ENCODE peak calls at places on chromosomes 12 and 14, in eight cellular contexts. A is midbrain; L is H9; J is trophoblast cell; P is stimulated activated naive CD8-positive, alpha-beta T cell treated with anti-CD3 and anti-CD28 coated beads, Interleukin-15, Interleukin-2, amounts not matched to agents 100 U/mL and 50 U/mL, for 24 hours; B is keratinocyte; Y is RPMI7951; X is Calu3. V is an unnamed sample.

GRCh38 chr12:111446631-111447570 is 41.2 kb downstream of the SH2B3 start:
- DNase-seq in A (no peak), L (no peak), P (no peak), Y (no peak), J (no peak), B (no peak), X (no peak), V (no peak)

GRCh38 chr12:93279849-93280412 is 97.8 kb upstream of the NUDT4 start:
- DNase-seq in Y (no peak), J (peak), P (no peak), L (no peak), X (no peak), B (no peak), A (no peak), V (peak)

GRCh38 chr12:93139028-93139665 is 210.1 kb upstream of the EEA1 start:
- DNase-seq in P (no peak), J (peak), Y (no peak), L (no peak), B (no peak), X (no peak), A (peak), V (no peak)

GRCh38 chr14:104422301-104423223 is 157.0 kb upstream of the C14orf180 start:
- DNase-seq in Y (no peak), A (no peak), X (no peak), L (no peak), B (no peak), J (no peak), P (no peak), V (no peak)

GRCh38 chr12:109458771-109459208 is 18.3 kb downstream of the KCTD10 start:
- DNase-seq in J (no peak), P (no peak), L (peak), A (no peak), Y (no peak), X (no peak), B (no peak), V (no peak)

GRCh38 chr12:123995023-123995422 is 22.0 kb downstream of the ZNF664 start:
- DNase-seq in B (peak), Y (peak), X (peak), A (no peak), L (no peak), J (no peak), P (no peak), V (no peak)

GRCh38 chr14:95313707-95314106 is 6.0 kb downstream of the CLMN start:
- DNase-seq in P (no peak), X (peak), Y (peak), J (peak), A (peak), B (no peak), L (no peak), V (no peak)

GRCh38 chr12:106586535-106586802 is 3.7 kb downstream of the RFX4 start:
- DNase-seq in J (no peak), B (no peak), L (peak), Y (no peak), A (no peak), X (no peak), P (no peak), V (no peak)

GRCh38 chr14:91153360-91153759 is 39.5 kb downstream of the DGLUCY start:
- DNase-seq in X (no peak), J (no peak), A (no peak), L (no peak), Y (no peak), P (no peak), B (no peak), V (peak)

GRCh38 chr14:95551435-95551834 is 16.6 kb downstream of the GLRX5 start:
- DNase-seq in P (no peak), A (no peak), J (no peak), L (no peak), X (no peak), B (no peak), Y (no peak), V (no peak)

GRCh38 chr14:102923920-102924486 is 1.5 kb downstream of the AMN start:
- DNase-seq in A (no peak), L (no peak), X (no peak), J (no peak), Y (no peak), P (no peak), B (no peak), V (no peak)

GRCh38 chr12:64685076-64685475 is 74.1 kb downstream of the GNS start:
- DNase-seq in B (no peak), X (no peak), L (no peak), P (no peak), J (peak), Y (no peak), A (no peak), V (no peak)

GRCh38 chr14:24595046-24595808 is 14.3 kb downstream of the GZMH start:
- DNase-seq in X (peak), P (no peak), J (no peak), B (peak), A (no peak), L (no peak), Y (peak), V (no peak)

GRCh38 chr12:124705545-124706138 is 138.2 kb upstream of the NCOR2 start:
- DNase-seq in L (no peak), P (no peak), A (no peak), B (no peak), J (peak), X (no peak), Y (no peak), V (peak)

GRCh38 chr14:68318788-68319187 is 474.1 kb downstream of the ZFP36L1 start:
- DNase-seq in L (no peak), A (no peak), P (no peak), Y (no peak), J (no peak), B (no peak), X (no peak), V (no peak)

GRCh38 chr12:58787021-58787760 is 133.1 kb downstream of the LRIG3 start:
- DNase-seq in B (no peak), P (no peak), A (no peak), L (no peak), J (no peak), X (no peak), Y (no peak), V (peak)

GRCh38 chr12:70305794-70306193 is 60.3 kb upstream of the KCNMB4 start:
- DNase-seq in P (no peak), X (no peak), Y (no peak), J (no peak), L (no peak), A (no peak), B (no peak), V (no peak)

V was measured in NCI-H2171 treated with DMSO at 0.1 percent for 48 hours.